ENCODE peak calls at places on chromosomes 12 and 14, in four cellular contexts. Y is psoas muscle, C is lung, T is GM23338. X is an unnamed sample.

GRCh38 chr14:85079842-85080741 is 449.9 kb upstream of the FLRT2 start:
- DNase-seq in T (no peak), C (no peak), Y (no peak), X (no peak)

GRCh38 chr12:104465379-104465778 is 8.6 kb downstream of the CHST11 start:
- DNase-seq in T (no peak), C (no peak), Y (no peak), X (no peak)

GRCh38 chr12:11726659-11727058 is 77.2 kb downstream of the ETV6 start:
- DNase-seq in Y (no peak), T (no peak), C (no peak), X (no peak)

GRCh38 chr14:71373773-71374172 is 466.5 kb downstream of the PCNX1 start:
- DNase-seq in Y (no peak), T (no peak), C (no peak), X (no peak)

GRCh38 chr14:105069887-105070759 is 4.9 kb upstream of the GPR132 start:
- DNase-seq in Y (peak), T (no peak), C (no peak), X (no peak)

GRCh38 chr14:100540141-100540925 is 46.9 kb downstream of the BEGAIN start:
- DNase-seq in C (no peak), T (peak), Y (peak), X (no peak)

GRCh38 chr14:32545109-32545857 is 216.2 kb downstream of the AKAP6 start:
- DNase-seq in C (no peak), T (no peak), Y (no peak), X (no peak)

GRCh38 chr14:79842270-79842669 is 369.0 kb downstream of the DIO2 start:
- DNase-seq in Y (peak), T (no peak), C (no peak), X (no peak)

GRCh38 chr14:54739514-54739913 is 163.1 kb downstream of the GCH1 start:
- DNase-seq in C (no peak), T (no peak), Y (no peak), X (no peak)

GRCh38 chr12:11576104-11576503 is 73.4 kb upstream of the ETV6 start:
- DNase-seq in C (no peak), Y (no peak), T (no peak), X (peak)

GRCh38 chr12:55072093-55072492 is 52.3 kb downstream of the NEUROD4 start:
- DNase-seq in C (peak), T (peak), Y (peak), X (no peak)

GRCh38 chr12:128621304-128621703 is 202.5 kb downstream of the SLC15A4 start:
- DNase-seq in T (no peak), C (no peak), Y (no peak), X (no peak)

GRCh38 chr12:130070017-130070653 is 92.1 kb upstream of the FZD10 start:
- DNase-seq in T (no peak), Y (no peak), C (no peak), X (no peak)

GRCh38 chr14:58055497-58055896 is 96.5 kb downstream of the ARMH4 start:
- DNase-seq in C (no peak), T (no peak), Y (no peak), X (no peak)

GRCh38 chr14:84969501-84969900 is 560.4 kb upstream of the FLRT2 start:
- DNase-seq in Y (no peak), C (no peak), T (no peak), X (no peak)

GRCh38 chr12:62660763-62661162 is 194.1 kb downstream of the MON2 start:
- DNase-seq in C (no peak), Y (no peak), T (no peak), X (peak)

GRCh38 chr12:57767317-57767716 is 439 bp upstream of the CYP27B1 start:
- DNase-seq in C (no peak), T (no peak), Y (no peak), X (no peak)

GRCh38 chr14:105324080-105324778 is 9.7 kb downstream of the PACS2 start:
- DNase-seq in C (no peak), Y (peak), T (peak), X (no peak)

GRCh38 chr12:54135621-54136027 is 53.2 kb downstream of the SMUG1 start:
- DNase-seq in C (no peak), T (no peak), Y (no peak), X (no peak)

GRCh38 chr12:12158858-12159257 is 88.1 kb downstream of the BCL2L14 start:
- DNase-seq in C (peak), T (no peak), Y (peak), X (no peak)

GRCh38 chr12:77591959-77592358 is 238.7 kb upstream of the NAV3 start:
- DNase-seq in C (no peak), T (peak), Y (no peak), X (no peak)

GRCh38 chr14:69321601-69322330 is 61.8 kb downstream of the GALNT16 start:
- DNase-seq in C (no peak), T (no peak), Y (no peak), X (no peak)

GRCh38 chr12:89417246-89417977 is 65.1 kb upstream of the DUSP6 start:
- DNase-seq in C (no peak), T (no peak), Y (no peak), X (peak)

GRCh38 chr12:34305176-34305575 is 282.9 kb downstream of the ALG10 start:
- DNase-seq in Y (no peak), T (no peak), C (no peak), X (no peak)

DNA sequence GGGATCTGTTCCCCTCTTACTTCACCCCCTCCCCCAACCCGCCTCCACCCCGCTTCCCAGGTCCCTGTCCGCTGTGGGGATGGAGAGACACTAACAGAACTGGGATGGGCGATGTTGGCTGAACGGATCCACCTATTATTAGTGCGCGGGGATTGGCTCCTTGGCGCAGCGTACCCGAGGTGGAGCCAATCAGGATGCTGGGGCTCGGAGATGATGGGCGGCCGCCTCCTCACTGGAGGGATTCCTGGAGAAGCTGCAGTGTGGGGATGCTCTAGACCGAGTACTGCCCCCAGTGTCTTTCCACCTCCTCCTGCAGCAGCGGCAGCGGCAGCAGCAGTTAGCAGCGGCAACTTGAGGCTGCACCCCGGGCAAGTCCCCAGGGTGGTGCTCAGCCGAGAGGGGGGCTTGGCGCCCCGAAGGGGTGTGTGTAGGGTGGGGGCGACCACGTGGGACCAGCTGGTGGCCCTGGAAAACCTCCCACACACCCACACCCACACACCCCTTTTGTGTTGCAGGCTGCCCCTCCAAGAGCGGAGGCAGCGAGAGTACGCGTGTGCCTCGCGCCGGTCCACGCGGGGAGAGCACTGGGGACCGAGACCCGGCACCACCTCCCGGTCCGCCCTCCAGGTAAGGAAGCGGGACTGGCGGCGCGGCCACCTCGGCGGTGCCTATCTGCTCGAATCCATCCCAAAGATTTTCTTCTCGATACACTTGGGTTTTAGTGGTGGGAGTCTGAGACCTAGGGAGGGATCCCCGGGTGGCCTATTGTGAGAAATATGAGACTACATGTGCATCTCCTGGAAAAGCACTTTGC is at the start of gene SYT1:
- DNase-seq in T (peak), C (peak), Y (peak), X (no peak)
- TF ChIP-seq CTCF in T (no peak), C (no peak), Y (no peak), X (no peak)

DNA sequence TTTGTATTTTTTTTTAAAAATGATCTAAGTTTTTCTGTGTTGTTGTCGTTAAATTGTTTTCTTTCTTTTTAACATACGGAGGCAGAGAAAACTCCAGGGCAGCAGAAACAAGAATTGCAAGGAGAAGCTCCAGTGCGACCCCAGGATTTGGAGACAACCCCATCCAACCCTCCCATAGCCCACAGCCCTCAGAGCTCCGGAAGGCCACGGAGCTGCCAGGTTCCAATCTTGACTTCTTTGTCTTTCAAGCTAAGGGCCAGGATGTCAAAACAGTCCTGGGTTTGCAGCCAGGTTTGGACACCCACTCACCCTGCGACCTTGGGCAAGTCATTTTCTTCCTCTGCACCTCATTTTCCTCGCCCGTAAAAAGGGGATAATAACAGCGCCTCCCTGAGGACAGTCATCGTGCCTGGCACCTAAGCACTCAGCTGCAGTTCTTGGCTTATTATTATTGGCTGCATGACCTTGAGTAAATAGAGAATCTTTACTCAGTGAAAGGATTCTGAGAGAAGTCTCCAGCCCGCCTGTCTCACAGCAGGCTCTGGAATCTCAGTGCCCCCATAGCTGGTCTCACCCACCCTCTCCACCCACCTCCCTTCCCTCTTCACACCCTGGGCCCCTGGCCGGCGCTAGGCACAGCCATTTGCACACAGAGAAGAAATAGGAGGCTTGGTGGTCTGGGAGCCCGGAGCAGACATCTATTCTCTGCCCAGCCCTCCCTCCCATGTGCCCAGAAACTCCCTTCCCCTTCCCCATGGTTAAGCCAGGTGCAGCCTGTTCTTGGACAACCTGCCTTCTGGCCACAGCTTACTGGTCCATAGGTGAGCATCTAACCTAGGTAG is 79.4 kb upstream of the BCL11B start:
- DNase-seq in T (peak), Y (no peak), C (no peak), X (no peak)
- TF ChIP-seq CTCF in T (peak), Y (no peak), C (no peak), X (no peak)

DNA sequence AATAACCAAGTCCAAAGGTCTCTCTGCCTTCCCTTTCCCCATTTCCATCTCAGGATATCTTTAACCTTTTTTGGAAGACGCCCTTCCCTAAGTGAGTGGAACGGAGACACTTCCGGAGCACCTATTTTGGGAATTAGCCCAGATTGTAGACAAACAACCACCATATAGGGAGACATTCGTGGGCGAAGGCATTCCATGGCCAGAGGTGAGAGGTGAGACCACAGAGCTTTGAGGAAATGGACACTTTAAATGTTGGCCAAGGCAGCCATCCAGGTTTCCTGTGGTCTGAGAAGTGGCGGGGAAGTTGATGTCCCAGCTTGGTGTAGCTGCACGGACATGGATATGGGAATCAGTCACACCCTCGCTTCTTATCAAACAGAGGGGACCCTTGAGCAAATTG is 69.4 kb upstream of the BDKRB2 start:
- DNase-seq in T (no peak), C (peak), Y (no peak), X (peak)
- TF ChIP-seq CTCF in T (no peak), C (no peak), Y (no peak), X (no peak)

GRCh38 chr14:86574778-86575129 is 1044.8 kb downstream of the FLRT2 start:
- DNase-seq in C (no peak), T (no peak), Y (no peak), X (no peak)

GRCh38 chr14:86575141-86575540 is 1045.2 kb downstream of the FLRT2 start:
- DNase-seq in Y (no peak), T (no peak), C (no peak), X (no peak)

GRCh38 chr14:86574026-86574777 is 1044.3 kb downstream of the FLRT2 start:
- DNase-seq in Y (no peak), C (no peak), T (no peak), X (no peak)

GRCh38 chr14:86570371-86570770 is 1040.4 kb downstream of the FLRT2 start:
- DNase-seq in T (no peak), Y (no peak), C (no peak), X (no peak)
- TF ChIP-seq CTCF in T (no peak), Y (no peak), C (no peak), X (no peak)

GRCh38 chr12:71216725-71217579 is 59.2 kb upstream of the TSPAN8 start:
- DNase-seq in C (no peak), Y (no peak), T (peak), X (peak)
- TF ChIP-seq CTCF in C (no peak), Y (peak), T (peak), X (peak)

DNA sequence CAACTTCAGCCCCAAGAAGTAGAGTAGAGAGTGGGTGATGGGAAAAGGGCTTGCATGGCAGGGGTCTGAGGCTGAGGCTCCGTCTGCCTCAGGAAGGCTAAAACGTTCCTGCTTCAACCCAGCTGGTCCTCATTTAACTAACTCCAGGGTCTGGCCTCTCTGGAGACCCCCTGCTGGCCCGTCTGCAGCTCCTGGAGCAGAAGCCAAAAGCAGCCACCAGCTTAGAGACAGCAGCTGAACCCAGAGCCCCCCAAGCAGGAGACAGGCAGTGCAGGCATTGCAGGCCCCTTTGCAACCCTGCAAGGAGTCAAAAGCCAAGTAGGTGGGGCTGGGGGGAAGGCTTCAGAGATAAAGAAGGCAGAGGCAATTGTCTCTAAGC is 25.1 kb upstream of the LTBP2 start:
- DNase-seq in Y (no peak), C (no peak), T (no peak), X (no peak)
- TF ChIP-seq CTCF in Y (no peak), C (no peak), T (no peak), X (no peak)

DNA sequence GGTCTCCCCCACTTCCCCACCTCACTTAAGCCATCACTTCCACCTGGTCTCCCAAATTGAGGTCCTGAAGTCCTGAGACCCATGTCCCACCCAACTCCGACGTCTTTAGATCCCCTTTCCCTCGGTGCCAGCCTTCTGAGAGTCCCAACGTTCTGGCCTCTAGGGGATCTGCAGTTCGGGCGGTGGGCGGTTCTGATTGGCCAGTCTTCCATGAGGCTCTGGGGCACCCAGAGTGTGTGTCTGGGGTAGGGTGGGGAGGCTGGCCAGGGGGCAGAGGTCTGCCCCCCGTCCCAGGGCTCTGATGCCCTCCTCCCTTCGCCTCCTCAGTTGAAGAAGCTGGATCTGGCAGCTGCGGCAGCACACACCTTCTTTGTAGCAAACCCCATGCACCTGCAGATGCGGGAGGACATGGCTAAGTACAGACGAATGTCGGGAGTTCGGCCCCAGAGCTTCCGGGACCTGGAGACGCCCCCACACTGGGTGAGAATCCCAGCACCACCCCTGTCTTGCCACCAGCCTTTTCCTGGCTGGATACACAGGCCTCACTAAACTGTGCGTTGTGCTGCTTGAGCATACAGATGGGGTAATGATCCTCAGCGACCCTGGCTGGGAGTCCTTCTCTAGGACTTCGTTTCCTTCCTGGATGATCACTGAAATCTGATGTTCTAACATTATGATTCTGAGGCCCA is 1.5 kb downstream of the P3H3 start:
- DNase-seq in Y (no peak), T (no peak), C (no peak), X (no peak)
- TF ChIP-seq CTCF in Y (no peak), T (peak), C (no peak), X (no peak)

DNA sequence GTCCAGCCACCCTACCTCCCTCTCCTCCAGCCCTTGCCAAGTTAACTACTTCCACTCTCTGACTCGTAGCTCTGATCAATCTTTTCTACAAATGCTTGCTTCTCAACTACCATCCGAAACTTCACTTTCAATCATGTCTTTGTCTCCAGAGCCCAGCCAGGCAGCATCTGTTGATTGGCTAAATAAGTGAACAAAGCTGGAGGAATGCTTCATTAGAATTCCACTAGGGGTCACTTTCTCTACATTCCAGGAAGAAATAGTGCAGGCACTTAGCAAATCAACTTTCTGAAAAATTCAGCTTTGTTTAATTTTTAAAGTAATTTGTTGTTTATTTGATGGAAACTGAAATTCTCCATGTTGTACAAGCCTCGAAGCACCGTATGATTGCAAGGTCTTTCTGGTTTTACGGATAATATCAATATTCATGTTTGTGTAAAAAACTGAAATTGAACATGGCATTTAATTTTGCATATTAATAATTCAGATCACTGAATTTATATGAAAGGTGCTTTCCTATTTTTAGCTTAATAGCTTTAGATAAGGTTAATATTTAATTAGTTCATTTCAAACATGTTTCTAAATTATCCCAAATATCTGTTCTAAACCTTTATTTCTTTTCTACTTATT is 32.4 kb upstream of the HELB start:
- DNase-seq in C (no peak), T (peak), Y (no peak), X (no peak)
- TF ChIP-seq CTCF in C (peak), T (peak), Y (peak), X (peak)

DNA sequence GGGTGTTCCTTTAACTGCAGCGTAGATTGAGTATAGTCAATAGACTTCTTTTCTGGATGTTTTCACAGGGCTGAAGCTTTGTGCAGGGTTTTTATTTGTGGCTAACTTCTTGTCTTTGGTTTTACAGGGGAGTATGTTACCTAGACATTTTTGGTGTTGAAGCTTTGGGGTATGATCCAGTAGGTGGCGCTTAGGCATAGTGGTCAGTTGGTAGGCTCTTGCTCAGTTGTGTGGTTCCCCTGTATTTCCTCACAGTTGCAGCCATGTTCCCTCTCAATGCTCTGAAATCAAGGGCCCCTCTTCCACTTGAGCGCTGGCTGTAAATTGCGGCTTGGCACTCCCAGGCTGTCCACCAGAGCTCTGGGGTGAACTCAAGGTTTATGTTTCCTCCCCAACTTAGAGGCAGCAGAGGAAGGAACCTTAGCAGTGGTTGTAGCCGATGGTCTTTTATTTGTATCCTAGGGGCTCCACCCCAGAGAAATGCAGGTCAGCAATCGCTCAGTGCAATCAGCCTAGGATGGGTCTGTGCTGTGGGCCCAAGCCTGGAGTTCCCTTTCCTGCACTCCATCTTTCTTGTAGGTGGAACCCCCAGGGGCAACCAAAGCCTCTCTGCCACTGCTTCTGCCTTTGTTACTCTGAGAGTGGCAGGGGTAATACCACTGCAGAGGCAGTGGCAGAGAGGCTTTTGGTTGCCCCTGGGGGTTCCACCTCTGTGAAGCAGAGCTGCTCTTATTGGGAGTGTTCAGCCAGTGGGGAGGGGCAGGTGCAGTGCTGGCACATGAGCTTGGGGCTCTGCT is 55.1 kb downstream of the CMAS start:
- DNase-seq in T (peak), C (no peak), Y (no peak), X (peak)
- TF ChIP-seq CTCF in T (peak), C (peak), Y (peak), X (peak)

GRCh38 chr14:46054526-46054925 is 597.1 kb downstream of the RPL10L start:
- DNase-seq in Y (no peak), C (no peak), T (no peak), X (no peak)
- TF ChIP-seq CTCF in Y (no peak), C (no peak), T (no peak), X (no peak)

X was measured in PC-9.